ENCODE peak calls at places on chromosomes 11 and 22, in eight cellular contexts. E, V, S, T, L, C, Q and H are unnamed samples.

GRCh38 chr11:117199061-117199915 is at the start of gene TAGLN:
- DNase-seq in S (no peak), L (peak), V (peak), Q (no peak), E (peak), T (peak), C (no peak), H (no peak)

GRCh38 chr11:15127341-15127740 is 12.6 kb downstream of the INSC start:
- DNase-seq in E (no peak), Q (no peak), C (no peak), T (no peak), V (no peak), L (peak), S (no peak), H (no peak)

GRCh38 chr11:8831861-8832260 is 79.1 kb upstream of the AKIP1 start:
- DNase-seq in V (no peak), E (no peak), Q (no peak), T (no peak), S (no peak), C (no peak), L (no peak), H (no peak)

GRCh38 chr11:128784059-128784804 is 82.9 kb downstream of the KCNJ1 start:
- DNase-seq in Q (no peak), C (no peak), T (no peak), V (no peak), L (no peak), E (no peak), S (no peak), H (no peak)

GRCh38 chr22:45491841-45492240 is 10.8 kb upstream of the FBLN1 start:
- DNase-seq in T (no peak), V (no peak), E (no peak), C (no peak), S (no peak), L (no peak), Q (no peak), H (no peak)

GRCh38 chr11:68038718-68039525 is at the start of gene TCIRG1:
- DNase-seq in E (peak), T (peak), Q (peak), L (peak), V (no peak), S (no peak), C (peak), H (peak)

GRCh38 chr22:39592104-39593060 is 21.8 kb downstream of the CACNA1I start:
- DNase-seq in T (peak), V (no peak), S (peak), E (no peak), Q (no peak), C (no peak), L (peak), H (peak)

GRCh38 chr11:76796511-76797203 is 13.5 kb downstream of the TSKU start:
- DNase-seq in S (no peak), T (no peak), C (no peak), L (no peak), V (no peak), E (no peak), Q (no peak), H (no peak)

GRCh38 chr11:60251485-60252207 is 8.7 kb upstream of the MS4A4E start:
- DNase-seq in L (peak), E (no peak), Q (peak), C (no peak), S (no peak), T (no peak), V (no peak), H (peak)

GRCh38 chr11:128482512-128483191 is 104.7 kb downstream of the ETS1 start:
- DNase-seq in S (no peak), L (peak), E (peak), Q (peak), C (no peak), V (no peak), T (no peak), H (no peak)

GRCh38 chr11:115642660-115643059 is 138.4 kb upstream of the CADM1 start:
- DNase-seq in S (no peak), E (no peak), T (no peak), V (no peak), L (no peak), Q (no peak), C (no peak), H (no peak)

GRCh38 chr22:42560781-42561180 is 7.0 kb downstream of the SERHL2 start:
- DNase-seq in S (no peak), V (no peak), L (peak), T (no peak), E (no peak), C (no peak), Q (peak), H (no peak)

GRCh38 chr11:112237451-112237850 is 11.2 kb downstream of the PTS start:
- DNase-seq in T (no peak), L (no peak), V (no peak), C (no peak), S (no peak), E (no peak), Q (no peak), H (no peak)

GRCh38 chr11:45665206-45665932 is at the start of gene CHST1:
- DNase-seq in C (no peak), L (no peak), V (no peak), Q (no peak), E (peak), T (no peak), S (no peak), H (no peak)

GRCh38 chr22:38315801-38316339 is 1.4 kb downstream of the CSNK1E start:
- DNase-seq in Q (peak), E (no peak), C (no peak), L (peak), S (no peak), V (no peak), T (no peak), H (no peak)

GRCh38 chr11:57109331-57109730 is 72.4 kb upstream of the LRRC55 start:
- DNase-seq in S (no peak), C (no peak), T (no peak), E (no peak), V (no peak), L (no peak), Q (no peak), H (no peak)